ENCODE peak calls at places on chromosome 17, in five cellular contexts. C, Q, R, D and Y are unnamed samples.

GRCh38 chr17:8192070-8192815 is 2.3 kb upstream of the BORCS6 start:
- DNase-seq in C (peak; percentile 93), D (peak; percentile 93), Q (peak; percentile 47), R (no peak), Y (no peak)

GRCh38 chr17:77380411-77381184 is 239.8 kb downstream of the SEC14L1 start:
- DNase-seq in C (no peak), Q (no peak), R (no peak), D (no peak), Y (no peak)

GRCh38 chr17:44053130-44053872 is 13.2 kb downstream of the LSM12 start:
- DNase-seq in Q (no peak), R (no peak), D (no peak), C (peak; percentile 19), Y (no peak)

GRCh38 chr17:19302791-19303233 is 59.7 kb downstream of the B9D1 start:
- DNase-seq in C (no peak), R (no peak), D (no peak), Q (no peak), Y (no peak)

GRCh38 chr17:35653619-35654361 is 66.7 kb downstream of the AP2B1 start:
- DNase-seq in D (no peak), C (no peak), R (no peak), Q (no peak), Y (no peak)

GRCh38 chr17:1447061-1447460 is 9.0 kb downstream of the CRK start:
- DNase-seq in D (no peak), Q (no peak), C (no peak), R (no peak), Y (no peak)

GRCh38 chr17:1961187-1961586 is 63.9 kb downstream of the RTN4RL1 start:
- DNase-seq in Q (no peak), C (no peak), D (no peak), R (no peak), Y (no peak)

GRCh38 chr17:9928601-9929341 is 23.7 kb upstream of the RCVRN start:
- DNase-seq in D (peak; percentile 73), R (no peak), Q (peak; percentile 63), C (peak; percentile 93), Y (peak; percentile 37)

GRCh38 chr17:6098050-6098449 is 27.9 kb downstream of the WSCD1 start:
- DNase-seq in C (no peak), R (no peak), Q (no peak), D (no peak), Y (no peak)

GRCh38 chr17:81821603-81822311 is 11.3 kb downstream of the MCRIP1 start:
- DNase-seq in Q (no peak), D (peak; percentile 48), R (no peak), C (peak; percentile 65), Y (no peak)

GRCh38 chr17:57593739-57594462 is 151.2 kb downstream of the CCDC182 start:
- DNase-seq in D (no peak), R (no peak), Q (no peak), C (no peak), Y (no peak)

GRCh38 chr17:29292071-29292991 is 1.6 kb downstream of the NUFIP2 start:
- DNase-seq in Q (no peak), D (peak; percentile 60), R (no peak), C (peak; percentile 64), Y (no peak)

GRCh38 chr17:32593003-32593402 is 106.2 kb downstream of the CDK5R1 start:
- DNase-seq in C (no peak), Q (no peak), R (no peak), D (no peak), Y (no peak)

GRCh38 chr17:6755731-6756184 is at the start of gene XAF1:
- DNase-seq in Q (peak; percentile 26), C (peak; percentile 57), D (peak; percentile 70), R (no peak), Y (no peak)

GRCh38 chr17:39950871-39951348 is 11.9 kb upstream of the GSDMA start:
- DNase-seq in Q (no peak), C (peak; percentile 12), R (no peak), D (peak; percentile 11), Y (no peak)

GRCh38 chr17:77924757-77925336 is 33.7 kb upstream of the TNRC6C start:
- DNase-seq in D (peak; percentile 85), Q (no peak), R (no peak), C (peak; percentile 81), Y (no peak)

GRCh38 chr17:48737330-48738043 is 8.9 kb upstream of the HOXB13 start:
- DNase-seq in R (no peak), Q (no peak), D (no peak), C (no peak), Y (no peak)

GRCh38 chr17:48734328-48735056 is 5.9 kb upstream of the HOXB13 start:
- DNase-seq in D (no peak), Q (no peak), R (no peak), C (no peak), Y (no peak)

GRCh38 chr17:48732688-48733629 is 4.4 kb upstream of the HOXB13 start:
- DNase-seq in R (no peak), C (no peak), D (no peak), Q (no peak), Y (no peak)

GRCh38 chr17:48733632-48734327 is 5.2 kb upstream of the HOXB13 start:
- DNase-seq in Q (no peak), R (no peak), D (no peak), C (no peak), Y (no peak)

GRCh38 chr17:48735057-48735341 is 6.4 kb upstream of the HOXB13 start:
- DNase-seq in C (no peak), R (no peak), Q (no peak), D (no peak), Y (no peak)
- H3K4me3 ChIP-seq in C (no peak overlapping the region), R (no peak overlapping the region), Q (no peak overlapping the region), D (no peak overlapping the region), Y (no peak overlapping the region)

DNA sequence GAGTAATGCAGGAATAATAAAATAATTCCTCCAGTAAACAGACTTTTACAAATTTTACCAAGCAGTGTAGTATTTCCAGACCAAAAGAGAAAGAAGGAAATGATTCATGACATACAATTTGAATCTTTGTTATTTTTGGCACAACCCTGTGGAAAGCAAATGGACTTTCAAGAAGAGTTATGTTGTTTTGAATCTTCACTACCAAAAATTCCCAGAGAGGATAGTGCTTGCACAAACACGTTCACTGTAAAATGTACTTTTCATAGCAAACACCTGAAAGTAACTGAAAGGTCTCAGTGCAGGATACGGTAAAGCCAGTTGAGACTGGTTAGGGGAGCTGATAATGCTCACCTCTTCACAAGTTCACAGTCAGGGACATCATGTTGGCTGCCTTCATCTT is 107.1 kb downstream of the USP22 start:
- DNase-seq in R (no peak), D (peak; percentile 86), C (peak; percentile 70), Q (no peak), Y (no peak)
- TF ChIP-seq CTCF in R (no peak), D (no peak), C (no peak), Q (no peak), Y (no peak)

DNA sequence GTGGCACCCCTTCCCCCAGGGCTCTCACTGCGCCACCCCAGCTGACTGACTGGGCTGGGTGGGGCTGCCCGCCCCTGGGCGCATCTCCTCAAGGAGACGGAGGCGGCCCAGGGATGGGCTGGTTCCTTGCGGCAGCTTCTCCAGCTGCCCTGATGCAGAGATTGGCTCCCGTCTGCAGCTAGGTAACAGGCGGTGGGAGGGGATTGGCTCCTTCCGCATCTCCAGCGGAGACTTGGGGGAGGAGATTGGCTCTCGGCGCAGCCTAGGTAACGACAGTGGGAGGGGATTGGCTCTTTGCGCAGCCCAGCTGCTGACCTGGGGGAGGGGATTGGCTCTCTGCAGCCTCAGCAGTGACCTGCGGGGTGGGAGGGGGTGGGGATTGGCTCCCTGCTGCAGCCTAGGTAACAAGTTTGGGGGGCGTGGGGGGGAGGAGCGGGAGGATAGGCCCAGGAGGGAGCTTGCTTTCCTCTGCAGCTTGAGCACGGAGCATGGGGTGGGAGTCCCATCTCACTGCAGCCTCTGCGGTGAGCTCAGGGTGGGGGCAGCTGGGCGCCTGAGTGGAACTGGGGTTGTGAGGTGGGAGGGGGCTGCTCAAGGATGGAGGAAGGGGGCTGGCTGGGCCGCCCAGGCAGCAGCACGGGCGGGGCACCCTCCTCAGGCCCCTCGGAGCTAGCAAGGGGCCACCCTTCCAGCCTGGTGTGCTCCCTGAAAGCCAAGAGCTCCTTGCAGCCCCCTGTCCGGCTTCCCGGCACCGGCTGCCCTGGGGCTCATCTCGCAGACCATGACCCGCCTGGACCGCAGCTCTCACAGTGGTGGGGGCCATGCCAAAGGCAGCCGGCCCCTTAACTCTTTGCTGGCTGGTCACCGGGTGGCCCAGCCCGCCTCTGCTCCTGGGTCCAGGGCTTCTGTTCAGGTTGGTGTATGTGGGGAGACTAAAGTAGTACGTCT is 6.4 kb downstream of the NFE2L1 start:
- DNase-seq in D (peak; percentile 82), C (peak; percentile 86), Q (no peak), R (peak; percentile 75), Y (no peak)
- H3K4me3 ChIP-seq in D (peak overlapping the region; percentile 91), C (no peak overlapping the region), Q (peak overlapping the region; percentile 36), R (peak overlapping the region; percentile 1), Y (peak overlapping the region; percentile 15)

GRCh38 chr17:66187718-66188117 is 4.2 kb downstream of the CEP112 start:
- DNase-seq in Q (no peak), C (no peak), R (no peak), D (no peak), Y (no peak)

GRCh38 chr17:66190738-66191606 is 961 bp downstream of the CEP112 start:
- DNase-seq in C (peak; percentile 75), R (no peak), D (peak; percentile 72), Q (no peak), Y (no peak)

GRCh38 chr17:66185842-66186241 is 6.1 kb downstream of the CEP112 start:
- DNase-seq in R (no peak), Q (no peak), C (no peak), D (no peak), Y (no peak)

GRCh38 chr17:66192378-66192687 is 400 bp upstream of the CEP112 start:
- DNase-seq in R (no peak), C (peak; percentile 9), Q (no peak), D (no peak), Y (no peak)

GRCh38 chr17:66191607-66192377 is at the start of gene CEP112:
- DNase-seq in C (peak; percentile 54), Q (no peak), R (no peak), D (peak; percentile 80), Y (no peak)
- TF ChIP-seq CTCF in C (no peak), Q (no peak), R (no peak), D (no peak), Y (peak; percentile 17)

GRCh38 chr17:48577330-48577945 is 712 bp downstream of the HOXB4 start:
- DNase-seq in R (no peak), C (peak; percentile 79), Q (no peak), D (no peak), Y (no peak)

GRCh38 chr17:48575066-48575582 is 3.0 kb downstream of the HOXB4 start:
- DNase-seq in D (no peak), Q (no peak), C (peak; percentile 92), R (no peak), Y (no peak)

GRCh38 chr17:48576479-48577309 is 1.5 kb downstream of the HOXB4 start:
- DNase-seq in D (no peak), C (no peak), Q (no peak), R (no peak), Y (no peak)

GRCh38 chr17:48574523-48575065 is 3.6 kb downstream of the HOXB4 start:
- DNase-seq in Q (no peak), C (no peak), D (no peak), R (no peak), Y (no peak)

GRCh38 chr17:48575673-48576478 is 2.3 kb downstream of the HOXB4 start:
- DNase-seq in Q (no peak), D (no peak), C (peak; percentile 83), R (no peak), Y (no peak)
- H3K4me3 ChIP-seq in Q (peak overlapping the region; percentile 90), D (peak overlapping the region; percentile 17), C (peak overlapping the region; percentile 25), R (no peak overlapping the region), Y (peak overlapping the region; percentile 49)